ENCODE peak calls at places on chromosomes 3 and 15, in four cellular contexts. One of them, this sample, is unnamed.

GRCh38 chr3:178202199-178202598 is 334.0 kb upstream of the KCNMB2 start:
- DNase-seq in activated T-cell treated with anti-CD3 and anti-CD28 coated beads for 1 hour: no peak
- DNase-seq in COLO829: no peak
- DNase-seq in AG20443: no peak
- DNase-seq in this sample: no peak

GRCh38 chr15:39549912-39550311 is 31.0 kb upstream of the THBS1 start:
- DNase-seq in activated T-cell treated with anti-CD3 and anti-CD28 coated beads for 1 hour: no peak
- DNase-seq in COLO829: no peak
- DNase-seq in AG20443: no peak
- DNase-seq in this sample: no peak

GRCh38 chr3:177144922-177145321 is 52.4 kb downstream of the TBL1XR1 start:
- DNase-seq in activated T-cell treated with anti-CD3 and anti-CD28 coated beads for 1 hour: no peak
- DNase-seq in COLO829: no peak
- DNase-seq in AG20443: no peak
- DNase-seq in this sample: no peak

GRCh38 chr3:37686225-37686624 is 175.5 kb upstream of the CTDSPL start:
- DNase-seq in activated T-cell treated with anti-CD3 and anti-CD28 coated beads for 1 hour: no peak
- DNase-seq in COLO829: no peak
- DNase-seq in AG20443: no peak
- DNase-seq in this sample: no peak

GRCh38 chr3:14473411-14473891 is 66.7 kb downstream of the GRIP2 start:
- DNase-seq in activated T-cell treated with anti-CD3 and anti-CD28 coated beads for 1 hour: no peak
- DNase-seq in COLO829: no peak
- DNase-seq in AG20443: no peak
- DNase-seq in this sample: no peak

GRCh38 chr3:13229291-13229949 is 156.2 kb upstream of the IQSEC1 start:
- DNase-seq in activated T-cell treated with anti-CD3 and anti-CD28 coated beads for 1 hour: no peak
- DNase-seq in COLO829: no peak
- DNase-seq in AG20443: no peak
- DNase-seq in this sample: no peak

GRCh38 chr3:182629521-182629920 is 163.8 kb upstream of the ATP11B start:
- DNase-seq in activated T-cell treated with anti-CD3 and anti-CD28 coated beads for 1 hour: no peak
- DNase-seq in COLO829: no peak
- DNase-seq in AG20443: no peak
- DNase-seq in this sample: no peak

GRCh38 chr15:66578286-66578875 is 12.6 kb upstream of the LCTL start:
- DNase-seq in activated T-cell treated with anti-CD3 and anti-CD28 coated beads for 1 hour: no peak
- DNase-seq in COLO829: no peak
- DNase-seq in AG20443: no peak
- DNase-seq in this sample: peak; percentile 19

GRCh38 chr3:69079269-69080159 is 651 bp downstream of the UBA3 start:
- DNase-seq in activated T-cell treated with anti-CD3 and anti-CD28 coated beads for 1 hour: no peak
- DNase-seq in COLO829: no peak
- DNase-seq in AG20443: peak; percentile 48
- DNase-seq in this sample: no peak